ENCODE peak calls at places on chromosomes 6 and 20, in nine cellular contexts. E, P, R, M, Q, A, C, F and X are unnamed samples.

GRCh38 chr6:106502534-106502933 is 126.8 kb downstream of the RTN4IP1 start:
- DNase-seq in E (no peak), P (no peak), R (no peak), M (no peak), Q (no peak), A (no peak), C (no peak), F (no peak), X (no peak)

GRCh38 chr20:3203315-3204123 is 963 bp downstream of the DDRGK1 start:
- DNase-seq in E (no peak), P (peak; percentile 32), R (no peak), M (no peak), Q (no peak), A (peak; percentile 57), C (peak; percentile 42), F (peak; percentile 25), X (no peak)

GRCh38 chr6:111642463-111643158 is 36.9 kb upstream of the TRAF3IP2 start:
- DNase-seq in E (no peak), P (peak; percentile 77), R (peak; percentile 39), M (peak; percentile 66), Q (no peak), A (peak; percentile 76), C (peak; percentile 63), F (peak; percentile 83), X (peak; percentile 87)

GRCh38 chr6:153131037-153131981 is at the start of gene RGS17:
- DNase-seq in E (peak; percentile 64), P (peak; percentile 92), R (peak; percentile 56), M (peak; percentile 49), Q (no peak), A (no peak), C (peak; percentile 47), F (peak; percentile 98), X (peak; percentile 63)

GRCh38 chr6:5541751-5542432 is 280.6 kb downstream of the FARS2 start:
- DNase-seq in E (no peak), P (no peak), R (peak; percentile 56), M (peak; percentile 20), Q (no peak), A (no peak), C (no peak), F (no peak), X (no peak)

GRCh38 chr6:31762878-31763616 is 591 bp downstream of the SAPCD1 start:
- DNase-seq in E (no peak), P (no peak), R (no peak), M (no peak), Q (no peak), A (no peak), C (no peak), F (no peak), X (no peak)

GRCh38 chr20:10558635-10559187 is 115.1 kb downstream of the JAG1 start:
- DNase-seq in E (no peak), P (peak; percentile 18), R (no peak), M (peak; percentile 99), Q (peak; percentile 4), A (no peak), C (no peak), F (no peak), X (no peak)

GRCh38 chr20:61220131-61220530 is 31.9 kb upstream of the CDH4 start:
- DNase-seq in E (no peak), P (no peak), R (peak; percentile 13), M (no peak), Q (no peak), A (no peak), C (no peak), F (no peak), X (no peak)

GRCh38 chr6:68634503-68635411 is at the start of gene ADGRB3:
- DNase-seq in E (peak; percentile 80), P (peak; percentile 47), R (no peak), M (peak; percentile 64), Q (no peak), A (peak; percentile 67), C (peak; percentile 82), F (peak; percentile 80), X (peak; percentile 82)

GRCh38 chr6:79737172-79737571 is 106.0 kb downstream of the SH3BGRL2 start:
- DNase-seq in E (no peak), P (no peak), R (no peak), M (no peak), Q (no peak), A (no peak), C (peak; percentile 26), F (no peak), X (peak; percentile 16)

GRCh38 chr6:3455490-3456394 is 1.1 kb downstream of the SLC22A23 start:
- DNase-seq in E (peak; percentile 30), P (no peak), R (no peak), M (no peak), Q (no peak), A (peak; percentile 49), C (no peak), F (peak; percentile 32), X (no peak)

GRCh38 chr6:18585032-18585573 is 198.0 kb downstream of the RNF144B start:
- DNase-seq in E (no peak), P (peak; percentile 74), R (peak; percentile 5), M (peak; percentile 89), Q (no peak), A (peak; percentile 82), C (peak; percentile 44), F (peak; percentile 13), X (peak; percentile 73)

GRCh38 chr6:40755749-40756452 is 168.7 kb upstream of the LRFN2 start:
- DNase-seq in E (no peak), P (peak; percentile 58), R (no peak), M (peak; percentile 18), Q (no peak), A (no peak), C (no peak), F (no peak), X (no peak)

GRCh38 chr6:20366082-20366834 is 35.4 kb upstream of the E2F3 start:
- DNase-seq in E (no peak), P (no peak), R (no peak), M (no peak), Q (peak; percentile 1), A (peak; percentile 60), C (no peak), F (no peak), X (no peak)

GRCh38 chr6:18265099-18265372 is 706 bp upstream of the DEK start:
- DNase-seq in E (no peak), P (no peak), R (no peak), M (no peak), Q (no peak), A (no peak), C (no peak), F (no peak), X (no peak)

GRCh38 chr6:145669627-145670034 is 65.7 kb downstream of the EPM2A start:
- DNase-seq in E (no peak), P (peak; percentile 50), R (no peak), M (peak; percentile 66), Q (no peak), A (no peak), C (no peak), F (no peak), X (no peak)

GRCh38 chr20:31760457-31761240 is 21.6 kb downstream of the TPX2 start:
- DNase-seq in E (no peak), P (no peak), R (no peak), M (no peak), Q (no peak), A (no peak), C (no peak), F (no peak), X (peak; percentile 68)

GRCh38 chr20:19582782-19583181 is 175.3 kb upstream of the RIN2 start:
- DNase-seq in E (no peak), P (no peak), R (no peak), M (no peak), Q (no peak), A (no peak), C (no peak), F (no peak), X (no peak)

GRCh38 chr20:61817575-61817974 is 248.1 kb downstream of the TAF4 start:
- DNase-seq in E (no peak), P (no peak), R (no peak), M (no peak), Q (no peak), A (no peak), C (no peak), F (no peak), X (no peak)

GRCh38 chr6:150881911-150882481 is 16.5 kb downstream of the MTHFD1L start:
- DNase-seq in E (no peak), P (peak; percentile 93), R (no peak), M (peak; percentile 99), Q (no peak), A (no peak), C (no peak), F (no peak), X (peak; percentile 100)

GRCh38 chr6:127483399-127484055 is 24.3 kb upstream of the KIAA0408 start:
- DNase-seq in E (no peak), P (no peak), R (no peak), M (no peak), Q (no peak), A (no peak), C (no peak), F (no peak), X (no peak)

GRCh38 chr20:18431206-18431605 is 35.6 kb downstream of the DZANK1 start:
- DNase-seq in E (no peak), P (no peak), R (no peak), M (no peak), Q (no peak), A (no peak), C (no peak), F (peak; percentile 49), X (no peak)

GRCh38 chr20:46954490-46955038 is 59.9 kb downstream of the EYA2 start:
- DNase-seq in E (no peak), P (peak; percentile 93), R (no peak), M (peak; percentile 98), Q (no peak), A (no peak), C (no peak), F (no peak), X (no peak)

GRCh38 chr6:167150815-167151557 is 6.8 kb downstream of the GPR31 start:
- DNase-seq in E (no peak), P (no peak), R (no peak), M (no peak), Q (no peak), A (no peak), C (no peak), F (no peak), X (no peak)

GRCh38 chr6:155188707-155189496 is 74.9 kb upstream of the CLDN20 start:
- DNase-seq in E (no peak), P (peak; percentile 84), R (peak; percentile 39), M (peak; percentile 87), Q (no peak), A (no peak), C (no peak), F (no peak), X (peak; percentile 96)

GRCh38 chr6:112033824-112034223 is 20.1 kb upstream of the CCN6 start:
- DNase-seq in E (no peak), P (no peak), R (no peak), M (no peak), Q (no peak), A (no peak), C (no peak), F (no peak), X (no peak)

GRCh38 chr6:83294676-83295075 is 101.5 kb downstream of the RWDD2A start:
- DNase-seq in E (no peak), P (no peak), R (no peak), M (no peak), Q (no peak), A (no peak), C (no peak), F (no peak), X (no peak)

GRCh38 chr6:21905531-21905930 is 312.0 kb downstream of the SOX4 start:
- DNase-seq in E (no peak), P (no peak), R (no peak), M (no peak), Q (no peak), A (no peak), C (no peak), F (no peak), X (no peak)

GRCh38 chr6:113719056-113719455 is 138.1 kb upstream of the MARCKS start:
- DNase-seq in E (no peak), P (no peak), R (peak; percentile 92), M (peak; percentile 9), Q (no peak), A (peak; percentile 66), C (no peak), F (no peak), X (no peak)